ENCODE peak calls at places on chromosomes 1 and 21, in eight cellular contexts. E, H, Q, W, G, J, S and R are unnamed samples.

GRCh38 chr1:149942207-149942606 is 5.5 kb upstream of the MTMR11 start:
- DNase-seq in E (peak; percentile 39), H (no peak), Q (no peak), W (no peak), G (no peak), J (peak; percentile 18), S (no peak), R (peak; percentile 83)

GRCh38 chr1:1826356-1827088 is 48.3 kb upstream of the NADK start:
- DNase-seq in E (no peak), H (no peak), Q (no peak), W (no peak), G (no peak), J (no peak), S (no peak), R (no peak)

GRCh38 chr1:214637722-214638473 is 34.9 kb downstream of the CENPF start:
- DNase-seq in E (peak; percentile 80), H (no peak), Q (no peak), W (no peak), G (no peak), J (no peak), S (peak; percentile 13), R (no peak)

GRCh38 chr21:43276811-43277210 is 108.0 kb downstream of the CRYAA start:
- DNase-seq in E (no peak), H (no peak), Q (no peak), W (no peak), G (no peak), J (no peak), S (no peak), R (no peak)

GRCh38 chr21:46196733-46197132 is 12.5 kb upstream of the SPATC1L start:
- DNase-seq in E (no peak), H (no peak), Q (no peak), W (peak; percentile 37), G (no peak), J (no peak), S (no peak), R (no peak)

GRCh38 chr1:234716907-234717375 is 107.0 kb upstream of the IRF2BP2 start:
- DNase-seq in E (peak; percentile 30), H (peak; percentile 79), Q (no peak), W (no peak), G (no peak), J (no peak), S (no peak), R (peak; percentile 60)

GRCh38 chr1:53551428-53551995 is 92.3 kb downstream of the DMRTB1 start:
- DNase-seq in E (no peak), H (no peak), Q (no peak), W (no peak), G (no peak), J (no peak), S (no peak), R (peak; percentile 45)

GRCh38 chr1:213131851-213132655 is 81.0 kb downstream of the RPS6KC1 start:
- DNase-seq in E (no peak), H (no peak), Q (no peak), W (no peak), G (no peak), J (no peak), S (no peak), R (no peak)

GRCh38 chr1:150981177-150981804 is 801 bp upstream of the ANXA9 start:
- DNase-seq in E (peak; percentile 27), H (peak; percentile 4), Q (no peak), W (no peak), G (no peak), J (no peak), S (no peak), R (peak; percentile 96)

GRCh38 chr1:28287315-28287714 is 28.0 kb downstream of the SESN2 start:
- DNase-seq in E (peak; percentile 43), H (no peak), Q (no peak), W (no peak), G (no peak), J (no peak), S (no peak), R (no peak)

GRCh38 chr1:3009021-3009420 is 12.2 kb upstream of the ACTRT2 start:
- DNase-seq in E (no peak), H (no peak), Q (no peak), W (no peak), G (no peak), J (no peak), S (no peak), R (no peak)

GRCh38 chr1:55257958-55258357 is 42.8 kb upstream of the USP24 start:
- DNase-seq in E (no peak), H (no peak), Q (no peak), W (no peak), G (peak; percentile 77), J (no peak), S (no peak), R (no peak)

GRCh38 chr1:58158465-58159423 is 387.8 kb downstream of the OMA1 start:
- DNase-seq in E (no peak), H (no peak), Q (no peak), W (no peak), G (no peak), J (no peak), S (no peak), R (no peak)

GRCh38 chr1:8396912-8397406 is 79.0 kb downstream of the SLC45A1 start:
- DNase-seq in E (peak; percentile 96), H (no peak), Q (no peak), W (peak; percentile 41), G (no peak), J (peak; percentile 20), S (no peak), R (peak; percentile 90)

GRCh38 chr1:53527368-53527767 is 68.2 kb downstream of the DMRTB1 start:
- DNase-seq in E (no peak), H (no peak), Q (no peak), W (no peak), G (no peak), J (no peak), S (no peak), R (no peak)

GRCh38 chr21:7947422-7947821 is 2574.0 kb upstream of the TPTE start:
- DNase-seq in E (no peak), H (no peak), Q (no peak), W (no peak), G (no peak), J (no peak), S (no peak), R (no peak)

GRCh38 chr21:45326169-45326833 is 38.6 kb upstream of the POFUT2 start:
- DNase-seq in E (peak; percentile 92), H (no peak), Q (no peak), W (no peak), G (no peak), J (peak; percentile 42), S (no peak), R (peak; percentile 55)

GRCh38 chr1:223756806-223757700 is 44.7 kb downstream of the CAPN2 start:
- DNase-seq in E (no peak), H (no peak), Q (no peak), W (no peak), G (no peak), J (no peak), S (no peak), R (no peak)

GRCh38 chr1:200890818-200891773 is 3.6 kb upstream of the INAVA start:
- DNase-seq in E (peak; percentile 68), H (no peak), Q (no peak), W (no peak), G (no peak), J (no peak), S (peak; percentile 71), R (peak; percentile 95)

GRCh38 chr1:116374340-116375164 is 1.5 kb downstream of the ATP1A1 start:
- DNase-seq in E (peak; percentile 11), H (no peak), Q (no peak), W (no peak), G (peak; percentile 14), J (no peak), S (no peak), R (peak; percentile 64)

GRCh38 chr1:44053394-44053793 is 22.1 kb upstream of the SLC6A9 start:
- DNase-seq in E (no peak), H (no peak), Q (no peak), W (no peak), G (no peak), J (no peak), S (no peak), R (no peak)

GRCh38 chr1:185961664-185962063 is 227.5 kb downstream of the HMCN1 start:
- DNase-seq in E (peak; percentile 60), H (no peak), Q (no peak), W (no peak), G (no peak), J (no peak), S (no peak), R (no peak)

GRCh38 chr1:75305051-75305450 is 170.9 kb downstream of the LHX8 start:
- DNase-seq in E (no peak), H (no peak), Q (no peak), W (no peak), G (no peak), J (no peak), S (no peak), R (no peak)

GRCh38 chr1:223837206-223837605 is 8.5 kb downstream of the TP53BP2 start:
- DNase-seq in E (peak; percentile 28), H (no peak), Q (no peak), W (no peak), G (no peak), J (no peak), S (no peak), R (no peak)

GRCh38 chr1:186315585-186315984 is 59.5 kb downstream of the TPR start:
- DNase-seq in E (no peak), H (no peak), Q (no peak), W (no peak), G (no peak), J (no peak), S (no peak), R (no peak)

GRCh38 chr1:171286032-171286705 is 27.8 kb upstream of the FMO4 start:
- DNase-seq in E (peak; percentile 51), H (no peak), Q (no peak), W (no peak), G (no peak), J (no peak), S (no peak), R (no peak)

GRCh38 chr1:14778882-14779594 is 180.6 kb downstream of the KAZN start:
- DNase-seq in E (peak; percentile 28), H (no peak), Q (no peak), W (no peak), G (peak; percentile 6), J (peak; percentile 11), S (peak; percentile 61), R (peak; percentile 77)

GRCh38 chr1:167837334-167837733 is 76.6 kb downstream of the ADCY10 start:
- DNase-seq in E (no peak), H (no peak), Q (no peak), W (no peak), G (no peak), J (no peak), S (no peak), R (no peak)

GRCh38 chr1:84217239-84217638 is 73.2 kb downstream of the PRKACB start:
- DNase-seq in E (no peak), H (no peak), Q (no peak), W (no peak), G (no peak), J (no peak), S (no peak), R (no peak)

GRCh38 chr1:100455478-100456072 is 82.4 kb upstream of the GPR88 start:
- DNase-seq in E (peak; percentile 21), H (no peak), Q (no peak), W (no peak), G (no peak), J (no peak), S (no peak), R (no peak)

GRCh38 chr1:109784551-109785252 is 21.0 kb upstream of the EPS8L3 start:
- DNase-seq in E (no peak), H (no peak), Q (no peak), W (no peak), G (no peak), J (no peak), S (no peak), R (peak; percentile 52)

GRCh38 chr1:207091185-207091906 is 2.7 kb downstream of the C4BPB start:
- DNase-seq in E (no peak), H (no peak), Q (no peak), W (no peak), G (no peak), J (no peak), S (no peak), R (no peak)

GRCh38 chr1:119285482-119285881 is 83.1 kb upstream of the HAO2 start:
- DNase-seq in E (peak; percentile 88), H (no peak), Q (peak; percentile 73), W (no peak), G (no peak), J (no peak), S (no peak), R (no peak)

GRCh38 chr1:153796786-153797659 is 21.8 kb downstream of the SLC27A3 start:
- DNase-seq in E (peak; percentile 78), H (peak; percentile 48), Q (peak; percentile 52), W (peak; percentile 86), G (peak; percentile 83), J (peak; percentile 47), S (peak; percentile 90), R (peak; percentile 87)